ENCODE peak calls at places on chromosomes 5 and 9, in four cellular contexts. One of them, this sample, is unnamed.

GRCh38 chr5:127508644-127509373 is 8.6 kb upstream of the PRRC1 start:
- DNase-seq in GM18507: no peak
- DNase-seq in neuronal stem cell: no peak
- DNase-seq in stimulated activated CD4-positive, alpha-beta T cell treated with anti-CD3 and anti-CD28 coated beads, Interleukin-1b, Interleukin-23, amount 100 ng/mL, for 24 hours: no peak
- DNase-seq in this sample: no peak

GRCh38 chr5:73890569-73890968 is 264.6 kb downstream of the ARHGEF28 start:
- DNase-seq in GM18507: no peak
- DNase-seq in stimulated activated CD4-positive, alpha-beta T cell treated with anti-CD3 and anti-CD28 coated beads, Interleukin-1b, Interleukin-23, amount 100 ng/mL, for 24 hours: no peak
- DNase-seq in neuronal stem cell: no peak
- DNase-seq in this sample: no peak

GRCh38 chr5:77101298-77101697 is 14.2 kb upstream of the ZBED3 start:
- DNase-seq in GM18507: no peak
- DNase-seq in neuronal stem cell: no peak
- DNase-seq in stimulated activated CD4-positive, alpha-beta T cell treated with anti-CD3 and anti-CD28 coated beads, Interleukin-1b, Interleukin-23, amount 100 ng/mL, for 24 hours: no peak
- DNase-seq in this sample: no peak

GRCh38 chr5:9348296-9348996 is 197.4 kb downstream of the SEMA5A start:
- DNase-seq in stimulated activated CD4-positive, alpha-beta T cell treated with anti-CD3 and anti-CD28 coated beads, Interleukin-1b, Interleukin-23, amount 100 ng/mL, for 24 hours: no peak
- DNase-seq in neuronal stem cell: no peak
- DNase-seq in GM18507: no peak
- DNase-seq in this sample: no peak

GRCh38 chr5:124713595-124713994 is 32.8 kb downstream of the ZNF608 start:
- DNase-seq in GM18507: no peak
- DNase-seq in stimulated activated CD4-positive, alpha-beta T cell treated with anti-CD3 and anti-CD28 coated beads, Interleukin-1b, Interleukin-23, amount 100 ng/mL, for 24 hours: no peak
- DNase-seq in neuronal stem cell: no peak
- DNase-seq in this sample: no peak

GRCh38 chr5:124752854-124753720 is 6.6 kb upstream of the ZNF608 start:
- DNase-seq in stimulated activated CD4-positive, alpha-beta T cell treated with anti-CD3 and anti-CD28 coated beads, Interleukin-1b, Interleukin-23, amount 100 ng/mL, for 24 hours: no peak
- DNase-seq in GM18507: no peak
- DNase-seq in neuronal stem cell: no peak
- DNase-seq in this sample: no peak

GRCh38 chr5:176541338-176542134 is 4.3 kb upstream of the RNF44 start:
- DNase-seq in GM18507: no peak
- DNase-seq in neuronal stem cell: no peak
- DNase-seq in stimulated activated CD4-positive, alpha-beta T cell treated with anti-CD3 and anti-CD28 coated beads, Interleukin-1b, Interleukin-23, amount 100 ng/mL, for 24 hours: peak; percentile 66
- DNase-seq in this sample: no peak

GRCh38 chr9:73583590-73583989 is 431.9 kb downstream of the ANXA1 start:
- DNase-seq in neuronal stem cell: no peak
- DNase-seq in stimulated activated CD4-positive, alpha-beta T cell treated with anti-CD3 and anti-CD28 coated beads, Interleukin-1b, Interleukin-23, amount 100 ng/mL, for 24 hours: no peak
- DNase-seq in GM18507: no peak
- DNase-seq in this sample: no peak

GRCh38 chr5:141665995-141666940 is 15.1 kb upstream of the FCHSD1 start:
- DNase-seq in neuronal stem cell: no peak
- DNase-seq in stimulated activated CD4-positive, alpha-beta T cell treated with anti-CD3 and anti-CD28 coated beads, Interleukin-1b, Interleukin-23, amount 100 ng/mL, for 24 hours: no peak
- DNase-seq in GM18507: no peak
- DNase-seq in this sample: no peak

GRCh38 chr9:114503009-114503408 is 2.3 kb downstream of the WHRN start:
- DNase-seq in GM18507: no peak
- DNase-seq in neuronal stem cell: no peak
- DNase-seq in stimulated activated CD4-positive, alpha-beta T cell treated with anti-CD3 and anti-CD28 coated beads, Interleukin-1b, Interleukin-23, amount 100 ng/mL, for 24 hours: no peak
- DNase-seq in this sample: no peak

GRCh38 chr5:137666109-137666850 is 69.6 kb downstream of the KLHL3 start:
- DNase-seq in stimulated activated CD4-positive, alpha-beta T cell treated with anti-CD3 and anti-CD28 coated beads, Interleukin-1b, Interleukin-23, amount 100 ng/mL, for 24 hours: peak; percentile 4
- DNase-seq in GM18507: peak; percentile 32
- DNase-seq in neuronal stem cell: no peak
- DNase-seq in this sample: no peak

GRCh38 chr9:124079176-124079925 is 67.8 kb downstream of the LHX2 start:
- DNase-seq in stimulated activated CD4-positive, alpha-beta T cell treated with anti-CD3 and anti-CD28 coated beads, Interleukin-1b, Interleukin-23, amount 100 ng/mL, for 24 hours: no peak
- DNase-seq in neuronal stem cell: no peak
- DNase-seq in GM18507: no peak
- DNase-seq in this sample: no peak

GRCh38 chr9:97615439-97616072 is 17.6 kb downstream of the TSTD2 start:
- DNase-seq in GM18507: no peak
- DNase-seq in stimulated activated CD4-positive, alpha-beta T cell treated with anti-CD3 and anti-CD28 coated beads, Interleukin-1b, Interleukin-23, amount 100 ng/mL, for 24 hours: peak; percentile 30
- DNase-seq in neuronal stem cell: peak; percentile 47
- DNase-seq in this sample: peak; percentile 44

GRCh38 chr5:170108266-170108785 is 2.6 kb downstream of the FOXI1 start:
- DNase-seq in stimulated activated CD4-positive, alpha-beta T cell treated with anti-CD3 and anti-CD28 coated beads, Interleukin-1b, Interleukin-23, amount 100 ng/mL, for 24 hours: no peak
- DNase-seq in GM18507: no peak
- DNase-seq in neuronal stem cell: no peak
- DNase-seq in this sample: no peak

GRCh38 chr9:33880562-33881089 is 63.7 kb downstream of the UBE2R2 start:
- DNase-seq in stimulated activated CD4-positive, alpha-beta T cell treated with anti-CD3 and anti-CD28 coated beads, Interleukin-1b, Interleukin-23, amount 100 ng/mL, for 24 hours: no peak
- DNase-seq in GM18507: no peak
- DNase-seq in neuronal stem cell: peak; percentile 12
- DNase-seq in this sample: no peak

GRCh38 chr9:126991170-126991569 is 76.6 kb downstream of the RALGPS1 start:
- DNase-seq in stimulated activated CD4-positive, alpha-beta T cell treated with anti-CD3 and anti-CD28 coated beads, Interleukin-1b, Interleukin-23, amount 100 ng/mL, for 24 hours: no peak
- DNase-seq in GM18507: no peak
- DNase-seq in neuronal stem cell: no peak
- DNase-seq in this sample: no peak

GRCh38 chr9:137479892-137480685 is 21.0 kb upstream of the NSMF start:
- DNase-seq in stimulated activated CD4-positive, alpha-beta T cell treated with anti-CD3 and anti-CD28 coated beads, Interleukin-1b, Interleukin-23, amount 100 ng/mL, for 24 hours: no peak
- DNase-seq in GM18507: no peak
- DNase-seq in neuronal stem cell: no peak
- DNase-seq in this sample: no peak

GRCh38 chr5:40834391-40834848 is 602 bp downstream of the RPL37 start:
- DNase-seq in stimulated activated CD4-positive, alpha-beta T cell treated with anti-CD3 and anti-CD28 coated beads, Interleukin-1b, Interleukin-23, amount 100 ng/mL, for 24 hours: no peak
- DNase-seq in GM18507: no peak
- DNase-seq in neuronal stem cell: no peak
- DNase-seq in this sample: peak; percentile 78

GRCh38 chr5:96177303-96177869 is 215.7 kb upstream of the ELL2 start:
- DNase-seq in neuronal stem cell: no peak
- DNase-seq in GM18507: peak; percentile 8
- DNase-seq in stimulated activated CD4-positive, alpha-beta T cell treated with anti-CD3 and anti-CD28 coated beads, Interleukin-1b, Interleukin-23, amount 100 ng/mL, for 24 hours: no peak
- DNase-seq in this sample: no peak

GRCh38 chr9:132142883-132143282 is 19.0 kb upstream of the NTNG2 start:
- DNase-seq in GM18507: no peak
- DNase-seq in stimulated activated CD4-positive, alpha-beta T cell treated with anti-CD3 and anti-CD28 coated beads, Interleukin-1b, Interleukin-23, amount 100 ng/mL, for 24 hours: no peak
- DNase-seq in neuronal stem cell: no peak
- DNase-seq in this sample: no peak

GRCh38 chr9:80796662-80797426 is 892.5 kb downstream of the TLE1 start:
- DNase-seq in neuronal stem cell: peak; percentile 11
- DNase-seq in stimulated activated CD4-positive, alpha-beta T cell treated with anti-CD3 and anti-CD28 coated beads, Interleukin-1b, Interleukin-23, amount 100 ng/mL, for 24 hours: no peak
- DNase-seq in GM18507: no peak
- DNase-seq in this sample: no peak

GRCh38 chr5:132205385-132206125 is 22.1 kb downstream of the P4HA2 start:
- DNase-seq in GM18507: no peak
- DNase-seq in neuronal stem cell: no peak
- DNase-seq in stimulated activated CD4-positive, alpha-beta T cell treated with anti-CD3 and anti-CD28 coated beads, Interleukin-1b, Interleukin-23, amount 100 ng/mL, for 24 hours: no peak
- DNase-seq in this sample: no peak

GRCh38 chr5:138466058-138466899 is 1.0 kb downstream of the EGR1 start:
- DNase-seq in stimulated activated CD4-positive, alpha-beta T cell treated with anti-CD3 and anti-CD28 coated beads, Interleukin-1b, Interleukin-23, amount 100 ng/mL, for 24 hours: no peak
- DNase-seq in GM18507: no peak
- DNase-seq in neuronal stem cell: no peak
- DNase-seq in this sample: no peak

GRCh38 chr9:37915911-37916470 is 12.1 kb upstream of the SLC25A51 start:
- DNase-seq in GM18507: no peak
- DNase-seq in neuronal stem cell: no peak
- DNase-seq in stimulated activated CD4-positive, alpha-beta T cell treated with anti-CD3 and anti-CD28 coated beads, Interleukin-1b, Interleukin-23, amount 100 ng/mL, for 24 hours: no peak
- DNase-seq in this sample: no peak

GRCh38 chr9:98516205-98516896 is 192.4 kb downstream of the GABBR2 start:
- DNase-seq in GM18507: no peak
- DNase-seq in stimulated activated CD4-positive, alpha-beta T cell treated with anti-CD3 and anti-CD28 coated beads, Interleukin-1b, Interleukin-23, amount 100 ng/mL, for 24 hours: no peak
- DNase-seq in neuronal stem cell: no peak
- DNase-seq in this sample: no peak

GRCh38 chr9:94740191-94740874 is 13.8 kb downstream of the AOPEP start:
- DNase-seq in stimulated activated CD4-positive, alpha-beta T cell treated with anti-CD3 and anti-CD28 coated beads, Interleukin-1b, Interleukin-23, amount 100 ng/mL, for 24 hours: no peak
- DNase-seq in GM18507: no peak
- DNase-seq in neuronal stem cell: no peak
- DNase-seq in this sample: no peak

GRCh38 chr9:135591491-135592330 is 30.2 kb downstream of the PAEP start:
- DNase-seq in neuronal stem cell: no peak
- DNase-seq in GM18507: no peak
- DNase-seq in stimulated activated CD4-positive, alpha-beta T cell treated with anti-CD3 and anti-CD28 coated beads, Interleukin-1b, Interleukin-23, amount 100 ng/mL, for 24 hours: no peak
- DNase-seq in this sample: no peak

GRCh38 chr9:108850293-108850897 is 5.4 kb downstream of the ACTL7B start:
- DNase-seq in GM18507: no peak
- DNase-seq in neuronal stem cell: no peak
- DNase-seq in stimulated activated CD4-positive, alpha-beta T cell treated with anti-CD3 and anti-CD28 coated beads, Interleukin-1b, Interleukin-23, amount 100 ng/mL, for 24 hours: no peak
- DNase-seq in this sample: no peak

GRCh38 chr5:6496207-6496584 is 47.5 kb downstream of the UBE2QL1 start:
- DNase-seq in stimulated activated CD4-positive, alpha-beta T cell treated with anti-CD3 and anti-CD28 coated beads, Interleukin-1b, Interleukin-23, amount 100 ng/mL, for 24 hours: no peak
- DNase-seq in neuronal stem cell: no peak
- DNase-seq in GM18507: peak; percentile 36
- DNase-seq in this sample: no peak

GRCh38 chr9:83231039-83231438 is 168.1 kb upstream of the RASEF start:
- DNase-seq in GM18507: no peak
- DNase-seq in neuronal stem cell: no peak
- DNase-seq in stimulated activated CD4-positive, alpha-beta T cell treated with anti-CD3 and anti-CD28 coated beads, Interleukin-1b, Interleukin-23, amount 100 ng/mL, for 24 hours: no peak
- DNase-seq in this sample: peak; percentile 23

GRCh38 chr9:137032893-137033292 is 1.0 kb upstream of the FUT7 start:
- DNase-seq in GM18507: no peak
- DNase-seq in neuronal stem cell: no peak
- DNase-seq in stimulated activated CD4-positive, alpha-beta T cell treated with anti-CD3 and anti-CD28 coated beads, Interleukin-1b, Interleukin-23, amount 100 ng/mL, for 24 hours: no peak
- DNase-seq in this sample: no peak

GRCh38 chr5:177334155-177334551 is 17.3 kb downstream of the LMAN2 start:
- DNase-seq in neuronal stem cell: no peak
- DNase-seq in GM18507: no peak
- DNase-seq in stimulated activated CD4-positive, alpha-beta T cell treated with anti-CD3 and anti-CD28 coated beads, Interleukin-1b, Interleukin-23, amount 100 ng/mL, for 24 hours: no peak
- DNase-seq in this sample: no peak

GRCh38 chr9:74666625-74667316 is 169.6 kb downstream of the RORB start:
- DNase-seq in stimulated activated CD4-positive, alpha-beta T cell treated with anti-CD3 and anti-CD28 coated beads, Interleukin-1b, Interleukin-23, amount 100 ng/mL, for 24 hours: no peak
- DNase-seq in GM18507: no peak
- DNase-seq in neuronal stem cell: no peak
- DNase-seq in this sample: no peak

GRCh38 chr9:32677931-32678330 is 42.5 kb upstream of the TAF1L start:
- DNase-seq in stimulated activated CD4-positive, alpha-beta T cell treated with anti-CD3 and anti-CD28 coated beads, Interleukin-1b, Interleukin-23, amount 100 ng/mL, for 24 hours: no peak
- DNase-seq in GM18507: no peak
- DNase-seq in neuronal stem cell: no peak
- DNase-seq in this sample: no peak

This sample was measured in NCI-H748 treated with DMSO at 0.1 percent for 48 hours.